ENCODE peak calls at places on chromosomes 3 and 15, in seven cellular contexts. O, Q, J, I, L, F and U are unnamed samples.

GRCh38 chr3:43754316-43754715 is 63.6 kb downstream of the ABHD5 start:
- DNase-seq in O (no peak), Q (no peak), J (no peak), I (no peak), L (no peak), F (no peak), U (no peak)

GRCh38 chr15:96341465-96342142 is 11.1 kb downstream of the NR2F2 start:
- DNase-seq in O (peak; percentile 42), Q (peak; percentile 54), J (no peak), I (no peak), L (peak; percentile 73), F (no peak), U (no peak)

GRCh38 chr15:89165677-89166076 is 55.7 kb downstream of the RLBP1 start:
- DNase-seq in O (no peak), Q (no peak), J (no peak), I (no peak), L (peak; percentile 36), F (no peak), U (no peak)

GRCh38 chr3:131900891-131901290 is 133.9 kb downstream of the CPNE4 start:
- DNase-seq in O (no peak), Q (no peak), J (no peak), I (no peak), L (no peak), F (no peak), U (no peak)

GRCh38 chr3:161149529-161149928 is 44.4 kb upstream of the B3GALNT1 start:
- DNase-seq in O (no peak), Q (no peak), J (no peak), I (no peak), L (no peak), F (no peak), U (no peak)

GRCh38 chr3:138364356-138365252 is 16.2 kb downstream of the MRAS start:
- DNase-seq in O (no peak), Q (no peak), J (no peak), I (no peak), L (no peak), F (no peak), U (no peak)

GRCh38 chr3:188270423-188270972 is 116.5 kb downstream of the LPP start:
- DNase-seq in O (no peak), Q (no peak), J (peak; percentile 59), I (no peak), L (no peak), F (peak; percentile 34), U (no peak)

GRCh38 chr3:23055733-23056376 is 147.3 kb upstream of the UBE2E2 start:
- DNase-seq in O (no peak), Q (no peak), J (no peak), I (no peak), L (no peak), F (no peak), U (no peak)

GRCh38 chr3:189186093-189186492 is 14.3 kb downstream of the TPRG1 start:
- DNase-seq in O (no peak), Q (no peak), J (no peak), I (no peak), L (no peak), F (peak; percentile 50), U (peak; percentile 36)

GRCh38 chr3:178420033-178420432 is 116.2 kb upstream of the KCNMB2 start:
- DNase-seq in O (no peak), Q (no peak), J (no peak), I (no peak), L (no peak), F (no peak), U (no peak)

GRCh38 chr3:13092621-13093339 is 19.6 kb upstream of the IQSEC1 start:
- DNase-seq in O (no peak), Q (no peak), J (peak; percentile 39), I (peak; percentile 76), L (no peak), F (peak; percentile 53), U (peak; percentile 54)

GRCh38 chr3:86793786-86794185 is 197.2 kb downstream of the VGLL3 start:
- DNase-seq in O (no peak), Q (no peak), J (peak; percentile 42), I (no peak), L (peak; percentile 21), F (peak; percentile 36), U (no peak)

GRCh38 chr15:55389276-55389631 is 18.9 kb downstream of the CCPG1 start:
- DNase-seq in O (no peak), Q (no peak), J (no peak), I (no peak), L (no peak), F (no peak), U (no peak)

GRCh38 chr3:153670577-153670976 is 450.6 kb upstream of the ARHGEF26 start:
- DNase-seq in O (no peak), Q (no peak), J (no peak), I (no peak), L (no peak), F (no peak), U (no peak)

GRCh38 chr15:50137330-50137761 is 18.3 kb upstream of the ATP8B4 start:
- DNase-seq in O (no peak), Q (no peak), J (no peak), I (no peak), L (no peak), F (no peak), U (no peak)

GRCh38 chr15:100759116-100759515 is 120.5 kb upstream of the ALDH1A3 start:
- DNase-seq in O (no peak), Q (no peak), J (no peak), I (no peak), L (no peak), F (no peak), U (no peak)

GRCh38 chr15:96028620-96029019 is 301.9 kb upstream of the NR2F2 start:
- DNase-seq in O (no peak), Q (no peak), J (no peak), I (no peak), L (no peak), F (no peak), U (no peak)

GRCh38 chr3:128466840-128467541 is at the start of gene DNAJB8:
- DNase-seq in O (no peak), Q (no peak), J (no peak), I (no peak), L (no peak), F (no peak), U (peak; percentile 23)

GRCh38 chr15:79432345-79433311 is 492 bp downstream of the MINAR1 start:
- DNase-seq in O (no peak), Q (peak; percentile 66), J (no peak), I (peak; percentile 62), L (peak; percentile 75), F (no peak), U (no peak)

GRCh38 chr3:29280675-29281264 is at the start of gene RBMS3:
- DNase-seq in O (peak; percentile 67), Q (peak; percentile 68), J (peak; percentile 94), I (peak; percentile 54), L (peak; percentile 86), F (peak; percentile 83), U (peak; percentile 77)

GRCh38 chr3:52696830-52697621 is 8.6 kb downstream of the GLT8D1 start:
- DNase-seq in O (no peak), Q (no peak), J (no peak), I (no peak), L (no peak), F (no peak), U (no peak)

GRCh38 chr3:151400341-151400740 is 15.8 kb upstream of the P2RY12 start:
- DNase-seq in O (no peak), Q (no peak), J (no peak), I (no peak), L (no peak), F (no peak), U (no peak)

GRCh38 chr15:71812966-71813722 is 2.8 kb downstream of the NR2E3 start:
- DNase-seq in O (no peak), Q (no peak), J (no peak), I (peak; percentile 43), L (no peak), F (no peak), U (no peak)

GRCh38 chr3:149307435-149307783 is 26.0 kb downstream of the TM4SF18 start:
- DNase-seq in O (no peak), Q (no peak), J (no peak), I (no peak), L (no peak), F (no peak), U (no peak)

GRCh38 chr3:58011580-58011979 is 3.4 kb downstream of the FLNB start:
- DNase-seq in O (no peak), Q (no peak), J (no peak), I (no peak), L (no peak), F (no peak), U (no peak)

DNA sequence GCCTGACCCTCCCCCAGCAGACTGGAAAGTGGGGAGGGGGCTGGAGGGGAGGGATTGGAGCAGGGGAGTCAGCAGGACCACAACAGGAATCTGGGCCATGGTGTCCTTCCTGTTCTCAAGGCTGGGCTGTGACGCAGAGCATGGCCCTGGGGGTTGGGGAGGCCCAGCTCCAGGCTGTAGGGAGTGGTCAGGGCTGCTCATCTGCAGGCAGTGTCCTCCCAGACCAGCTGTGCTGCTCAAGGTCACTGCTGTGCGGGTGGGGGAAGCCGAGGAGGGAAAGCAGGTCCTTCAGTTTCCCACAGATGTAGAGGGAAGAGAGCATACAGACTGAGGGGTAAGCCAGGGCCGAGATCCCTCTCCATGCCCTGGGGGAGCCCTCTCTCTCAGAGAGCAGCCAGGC is 40.7 kb downstream of the CYP11A1 start:
- DNase-seq in O (peak; percentile 46), Q (no peak), J (no peak), I (no peak), L (no peak), F (no peak), U (no peak)
- TF ChIP-seq CTCF in O (no peak), Q (no peak), J (no peak), I (no peak), L (no peak), F (no peak), U (no peak)

DNA sequence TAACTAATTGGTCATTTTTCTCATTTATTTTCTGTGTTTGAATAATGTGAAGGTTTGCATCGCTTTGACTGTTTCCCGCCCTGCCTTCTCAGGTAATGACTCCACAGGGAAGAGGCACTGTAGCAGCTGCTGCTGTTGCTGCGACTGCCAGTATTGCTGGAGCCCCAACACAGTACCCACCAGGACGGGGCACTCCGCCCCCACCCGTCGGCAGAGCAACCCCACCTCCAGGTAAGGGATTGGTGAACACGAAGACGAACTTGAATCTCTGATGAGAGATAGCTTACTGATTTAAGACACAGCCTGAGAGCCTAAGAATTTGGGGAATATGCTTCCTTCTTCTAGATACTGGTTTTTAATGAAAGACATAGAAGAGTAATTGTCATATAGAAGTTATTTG is 22.9 kb downstream of the SNRPN start:
- DNase-seq in O (no peak), Q (no peak), J (no peak), I (no peak), L (no peak), F (no peak), U (no peak)
- TF ChIP-seq CTCF in O (no peak), Q (no peak), J (no peak), I (no peak), L (no peak), F (no peak), U (no peak)

DNA sequence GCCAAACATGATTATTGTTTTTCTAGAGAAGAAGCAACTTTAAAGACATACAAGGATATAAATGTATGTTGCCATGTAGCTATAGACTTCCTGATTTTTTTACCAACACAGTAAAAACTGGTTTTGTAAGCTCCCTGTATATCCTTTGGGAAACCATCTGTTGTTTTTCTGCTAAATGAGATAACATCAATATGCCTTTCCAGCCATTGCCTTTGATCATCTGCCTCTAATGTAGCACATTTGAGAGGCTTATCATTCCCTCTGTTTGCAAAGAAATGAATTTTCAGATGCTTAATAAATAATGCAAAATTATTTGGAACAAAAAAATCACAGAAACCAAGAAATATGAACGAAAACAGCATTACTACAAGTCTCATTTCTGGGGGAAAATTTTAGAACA is 248.3 kb upstream of the GPR149 start:
- DNase-seq in O (no peak), Q (no peak), J (no peak), I (no peak), L (no peak), F (no peak), U (no peak)
- TF ChIP-seq CTCF in O (no peak), Q (no peak), J (no peak), I (no peak), L (no peak), F (no peak), U (no peak)

GRCh38 chr3:123361019-123361418 is 87.9 kb downstream of the ADCY5 start:
- DNase-seq in O (no peak), Q (peak; percentile 43), J (no peak), I (no peak), L (peak; percentile 56), F (no peak), U (no peak)
- TF ChIP-seq CTCF in O (no peak), Q (no peak), J (no peak), I (no peak), L (peak; percentile 57), F (no peak), U (no peak)